ENCODE peak calls at places on chromosomes 4 and X, in four cellular contexts. L is RKO; E is naive thymus-derived CD8-positive, alpha-beta T cell; W is activated CD8-positive, alpha-beta memory T cell treated with anti-CD3 and anti-CD28 coated beads for 48 hours. B is an unnamed sample.

GRCh38 chr4:52423967-52424366 is 235.1 kb downstream of the USP46 start:
- DNase-seq in L (no peak), E (no peak), W (no peak), B (no peak)

GRCh38 chrX:44260609-44261008 is 82.9 kb downstream of the EFHC2 start:
- DNase-seq in L (no peak), E (no peak), W (no peak), B (no peak)

GRCh38 chrX:82945332-82945731 is 562.8 kb upstream of the POU3F4 start:
- DNase-seq in L (no peak), E (no peak), W (no peak), B (no peak)

GRCh38 chr4:149176019-149176418 is 639.6 kb downstream of the IQCM start:
- DNase-seq in L (no peak), E (no peak), W (no peak), B (no peak)

GRCh38 chrX:24241822-24242648 is 71.8 kb downstream of the SUPT20HL2 start:
- DNase-seq in L (peak), E (no peak), W (no peak), B (no peak)

GRCh38 chr4:2047781-2048581 is 11.1 kb upstream of the NAT8L start:
- DNase-seq in L (no peak), E (no peak), W (no peak), B (no peak)

GRCh38 chrX:68443155-68443868 is 10.0 kb upstream of the OPHN1 start:
- DNase-seq in L (no peak), E (no peak), W (no peak), B (no peak)

GRCh38 chr4:7947927-7948326 is 8.3 kb upstream of the AFAP1 start:
- DNase-seq in L (no peak), E (no peak), W (no peak), B (no peak)

GRCh38 chrX:49064303-49064702 is 5.5 kb downstream of the CCDC120 start:
- DNase-seq in L (no peak), E (no peak), W (no peak), B (no peak)

GRCh38 chrX:2401590-2402360 is 99.0 kb downstream of the DHRSX start:
- DNase-seq in L (no peak), E (no peak), W (no peak), B (no peak)

GRCh38 chr4:137422666-137423065 is 109.6 kb downstream of the PCDH18 start:
- DNase-seq in L (no peak), E (no peak), W (no peak), B (no peak)

B was measured in KG1.